ENCODE peak calls at places on chromosomes 16 and 17, in five cellular contexts. One of them, this sample, is unnamed.

GRCh38 chr17:70636517-70637133 is 467.3 kb downstream of the KCNJ2 start:
- DNase-seq in esophagus muscularis mucosa: no peak
- DNase-seq in IMR-90: peak; percentile 46
- DNase-seq in adrenal gland: no peak
- DNase-seq in uterus: no peak
- DNase-seq in this sample: peak; percentile 24

GRCh38 chr16:47511882-47512281 is 50.8 kb downstream of the PHKB start:
- DNase-seq in IMR-90: no peak
- DNase-seq in uterus: no peak
- DNase-seq in esophagus muscularis mucosa: no peak
- DNase-seq in adrenal gland: no peak
- DNase-seq in this sample: no peak

GRCh38 chr17:76408037-76408849 is 23.8 kb downstream of the SPHK1 start:
- DNase-seq in uterus: no peak
- DNase-seq in adrenal gland: peak; percentile 63
- DNase-seq in IMR-90: peak; percentile 39
- DNase-seq in esophagus muscularis mucosa: no peak
- DNase-seq in this sample: peak; percentile 68

GRCh38 chr17:50304781-50305404 is 30.6 kb downstream of the TMEM92 start:
- DNase-seq in adrenal gland: no peak
- DNase-seq in esophagus muscularis mucosa: no peak
- DNase-seq in uterus: no peak
- DNase-seq in IMR-90: peak; percentile 79
- DNase-seq in this sample: peak; percentile 32

GRCh38 chr17:60134396-60135159 is 15.2 kb upstream of the CA4 start:
- DNase-seq in esophagus muscularis mucosa: no peak
- DNase-seq in uterus: no peak
- DNase-seq in adrenal gland: peak; percentile 26
- DNase-seq in IMR-90: peak; percentile 67
- DNase-seq in this sample: peak; percentile 9

GRCh38 chr17:35241520-35241919 is 1.4 kb upstream of the SLFN5 start:
- DNase-seq in esophagus muscularis mucosa: no peak
- DNase-seq in uterus: no peak
- DNase-seq in IMR-90: no peak
- DNase-seq in adrenal gland: no peak
- DNase-seq in this sample: no peak

GRCh38 chr17:27315796-27316465 is 22.0 kb downstream of the WSB1 start:
- DNase-seq in adrenal gland: no peak
- DNase-seq in esophagus muscularis mucosa: peak; percentile 17
- DNase-seq in uterus: no peak
- DNase-seq in IMR-90: no peak
- DNase-seq in this sample: no peak

GRCh38 chr17:48541574-48542113 is 3.3 kb downstream of the HOXB2 start:
- DNase-seq in IMR-90: peak; percentile 69
- DNase-seq in esophagus muscularis mucosa: no peak
- DNase-seq in adrenal gland: peak; percentile 75
- DNase-seq in uterus: peak; percentile 83
- DNase-seq in this sample: peak; percentile 43

GRCh38 chr17:37261286-37261685 is 114.5 kb upstream of the C17orf78 start:
- DNase-seq in adrenal gland: no peak
- DNase-seq in uterus: no peak
- DNase-seq in IMR-90: peak; percentile 27
- DNase-seq in esophagus muscularis mucosa: no peak
- DNase-seq in this sample: no peak

GRCh38 chr16:67092227-67092626 is 17.5 kb upstream of the PHAF1 start:
- DNase-seq in adrenal gland: no peak
- DNase-seq in uterus: no peak
- DNase-seq in IMR-90: peak; percentile 86
- DNase-seq in esophagus muscularis mucosa: no peak
- DNase-seq in this sample: no peak

GRCh38 chr17:40551091-40551873 is 14.0 kb downstream of the CCR7 start:
- DNase-seq in esophagus muscularis mucosa: peak; percentile 95
- DNase-seq in adrenal gland: peak; percentile 91
- DNase-seq in IMR-90: peak; percentile 100
- DNase-seq in uterus: peak; percentile 94
- DNase-seq in this sample: peak; percentile 90

GRCh38 chr17:66949501-66949900 is 15.0 kb upstream of the CACNG4 start:
- DNase-seq in esophagus muscularis mucosa: no peak
- DNase-seq in uterus: no peak
- DNase-seq in adrenal gland: no peak
- DNase-seq in IMR-90: peak; percentile 8
- DNase-seq in this sample: no peak

GRCh38 chr17:8273884-8274444 is 14.5 kb upstream of the RANGRF start:
- DNase-seq in esophagus muscularis mucosa: no peak
- DNase-seq in uterus: no peak
- DNase-seq in adrenal gland: no peak
- DNase-seq in IMR-90: no peak
- DNase-seq in this sample: no peak

GRCh38 chr17:17876959-17877547 is 40.3 kb upstream of the SREBF1 start:
- DNase-seq in IMR-90: peak; percentile 24
- DNase-seq in esophagus muscularis mucosa: no peak
- DNase-seq in adrenal gland: peak; percentile 52
- DNase-seq in uterus: peak; percentile 68
- DNase-seq in this sample: peak; percentile 39

GRCh38 chr16:1899641-1900451 is 18.4 kb downstream of the HS3ST6 start:
- DNase-seq in adrenal gland: no peak
- DNase-seq in esophagus muscularis mucosa: no peak
- DNase-seq in IMR-90: no peak
- DNase-seq in uterus: no peak
- DNase-seq in this sample: no peak

GRCh38 chr17:81252336-81253329 is 13.5 kb downstream of the NDUFAF8 start:
- DNase-seq in uterus: no peak
- DNase-seq in esophagus muscularis mucosa: no peak
- DNase-seq in IMR-90: no peak
- DNase-seq in adrenal gland: no peak
- DNase-seq in this sample: no peak

GRCh38 chr17:65078441-65079160 is 22.1 kb upstream of the GNA13 start:
- DNase-seq in adrenal gland: no peak
- DNase-seq in esophagus muscularis mucosa: no peak
- DNase-seq in uterus: no peak
- DNase-seq in IMR-90: peak; percentile 78
- DNase-seq in this sample: peak; percentile 34

GRCh38 chr17:44760474-44761308 is 1.9 kb downstream of the ADAM11 start:
- DNase-seq in adrenal gland: no peak
- DNase-seq in uterus: no peak
- DNase-seq in esophagus muscularis mucosa: no peak
- DNase-seq in IMR-90: no peak
- DNase-seq in this sample: no peak

GRCh38 chr16:30924086-30924714 is 828 bp downstream of the FBXL19 start:
- DNase-seq in esophagus muscularis mucosa: no peak
- DNase-seq in adrenal gland: no peak
- DNase-seq in uterus: peak; percentile 47
- DNase-seq in IMR-90: no peak
- DNase-seq in this sample: no peak

GRCh38 chr16:7140899-7141298 is 191.7 kb upstream of the RBFOX1 start:
- DNase-seq in IMR-90: no peak
- DNase-seq in uterus: no peak
- DNase-seq in adrenal gland: no peak
- DNase-seq in esophagus muscularis mucosa: no peak
- DNase-seq in this sample: no peak

GRCh38 chr17:35063514-35064223 is at the start of gene RFFL:
- DNase-seq in IMR-90: peak; percentile 99
- DNase-seq in uterus: peak; percentile 78
- DNase-seq in esophagus muscularis mucosa: peak; percentile 96
- DNase-seq in adrenal gland: peak; percentile 95
- DNase-seq in this sample: peak; percentile 93

DNA sequence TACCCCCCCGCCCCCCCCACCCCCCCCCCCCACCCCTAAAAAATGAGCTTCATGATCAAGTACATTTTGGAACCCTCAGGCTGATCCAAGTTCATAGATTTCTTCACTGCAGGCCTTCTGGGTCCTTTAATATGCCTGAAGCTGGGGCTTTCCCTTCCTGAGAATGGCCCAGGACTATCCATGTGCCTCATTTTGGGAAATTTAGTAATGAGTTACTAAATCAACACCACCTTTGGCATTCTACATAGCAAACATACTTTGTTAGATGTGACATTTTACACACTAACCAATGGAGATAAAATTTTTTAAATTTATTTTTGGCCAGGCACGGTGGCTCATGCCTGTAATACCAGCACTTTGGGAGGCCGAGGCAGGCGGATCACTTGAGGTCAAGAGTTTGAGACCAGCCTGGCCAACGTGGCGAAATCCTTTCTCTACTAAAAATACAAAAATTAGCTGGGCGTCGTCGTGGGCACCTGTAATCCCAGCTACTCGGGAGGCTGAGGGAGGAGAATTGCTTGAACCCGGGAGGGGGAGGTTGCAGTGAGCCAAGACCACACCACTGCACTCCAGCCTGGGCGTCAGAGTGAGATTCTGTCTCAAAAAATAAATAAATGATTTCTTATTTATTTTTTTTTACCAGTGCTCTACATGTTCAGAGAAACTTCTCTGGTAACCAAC is 14.0 kb downstream of the HERPUD1 start:
- DNase-seq in uterus: no peak
- DNase-seq in adrenal gland: no peak
- DNase-seq in esophagus muscularis mucosa: no peak
- DNase-seq in IMR-90: no peak
- DNase-seq in this sample: no peak
- TF ChIP-seq POLR2A in uterus: no peak
- TF ChIP-seq POLR2A in adrenal gland: no peak
- TF ChIP-seq POLR2A in esophagus muscularis mucosa: no peak
- TF ChIP-seq POLR2A in IMR-90: no peak
- TF ChIP-seq POLR2A in this sample: no peak

GRCh38 chr17:61847659-61848058 is 15.7 kb downstream of the BRIP1 start:
- DNase-seq in adrenal gland: no peak
- DNase-seq in esophagus muscularis mucosa: no peak
- DNase-seq in IMR-90: no peak
- DNase-seq in uterus: no peak
- DNase-seq in this sample: no peak

GRCh38 chr17:61846976-61847375 is 16.4 kb downstream of the BRIP1 start:
- DNase-seq in esophagus muscularis mucosa: no peak
- DNase-seq in adrenal gland: no peak
- DNase-seq in uterus: no peak
- DNase-seq in IMR-90: no peak
- DNase-seq in this sample: no peak

GRCh38 chr17:61849674-61850073 is 13.7 kb downstream of the BRIP1 start:
- DNase-seq in esophagus muscularis mucosa: no peak
- DNase-seq in uterus: no peak
- DNase-seq in adrenal gland: no peak
- DNase-seq in IMR-90: peak; percentile 58
- DNase-seq in this sample: no peak

GRCh38 chr17:61848896-61849295 is 14.4 kb downstream of the BRIP1 start:
- DNase-seq in uterus: no peak
- DNase-seq in adrenal gland: no peak
- DNase-seq in IMR-90: no peak
- DNase-seq in esophagus muscularis mucosa: no peak
- DNase-seq in this sample: no peak

GRCh38 chr17:61848247-61848646 is 15.1 kb downstream of the BRIP1 start:
- DNase-seq in esophagus muscularis mucosa: no peak
- DNase-seq in adrenal gland: no peak
- DNase-seq in IMR-90: no peak
- DNase-seq in uterus: no peak
- DNase-seq in this sample: no peak
- H3K36me3 ChIP-seq in esophagus muscularis mucosa: no peaks in the 10 kb centered on the region
- H3K36me3 ChIP-seq in adrenal gland: no peaks in the 10 kb centered on the region
- H3K36me3 ChIP-seq in IMR-90: peaks cover 6% of the 10 kb centered on the region
- H3K36me3 ChIP-seq in uterus: no peaks in the 10 kb centered on the region
- H3K36me3 ChIP-seq in this sample: no peaks in the 10 kb centered on the region

GRCh38 chr16:11726008-11726407 is 16.6 kb downstream of the TXNDC11 start:
- DNase-seq in IMR-90: no peak
- DNase-seq in esophagus muscularis mucosa: no peak
- DNase-seq in uterus: no peak
- DNase-seq in adrenal gland: no peak
- DNase-seq in this sample: no peak
- H3K27ac ChIP-seq in IMR-90: peak overlapping the region; percentile 89
- H3K27ac ChIP-seq in esophagus muscularis mucosa: no peak overlapping the region
- H3K27ac ChIP-seq in uterus: no peak overlapping the region
- H3K27ac ChIP-seq in adrenal gland: no peak overlapping the region
- H3K27ac ChIP-seq in this sample: no peak overlapping the region

DNA sequence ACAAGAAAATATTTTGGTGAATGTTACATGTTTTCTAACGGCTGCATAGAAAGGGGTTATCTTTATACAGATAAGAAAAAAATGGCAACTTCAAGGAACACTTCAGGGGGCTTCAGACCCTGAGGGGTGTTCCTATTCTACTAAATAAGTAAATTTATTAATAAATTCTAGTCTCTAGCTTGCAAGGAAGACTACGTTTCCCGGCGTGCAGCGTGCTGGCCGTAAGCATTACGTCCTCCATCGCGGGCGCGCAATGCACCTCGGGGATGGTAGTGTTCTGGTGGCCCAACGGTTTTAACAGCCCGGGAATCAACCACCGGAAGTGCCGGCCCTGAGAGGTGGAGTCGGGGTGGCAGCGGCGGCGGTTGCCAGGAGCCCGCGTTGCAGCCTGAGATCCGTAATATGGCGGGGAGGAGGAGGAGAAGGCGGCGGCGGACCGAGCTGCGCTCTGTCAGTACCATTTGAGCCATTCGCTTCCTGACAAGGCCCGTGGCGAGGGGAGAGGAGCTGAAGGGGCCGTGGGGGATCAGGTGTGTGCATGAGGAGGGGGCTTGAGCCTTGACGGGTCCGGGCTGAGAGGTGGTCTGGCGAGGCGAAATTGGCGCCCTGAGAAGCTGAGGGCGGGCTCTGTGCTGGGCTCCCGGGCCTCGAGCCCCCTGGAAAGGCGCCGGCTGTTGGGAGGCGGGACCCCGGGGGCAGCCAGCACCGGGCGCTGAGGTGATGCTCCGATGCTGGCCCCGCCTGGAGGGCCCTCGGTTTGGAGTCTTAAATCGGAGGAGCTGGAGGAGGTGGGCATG is at the start of gene CCP110:
- DNase-seq in adrenal gland: peak; percentile 97
- DNase-seq in uterus: peak; percentile 93
- DNase-seq in esophagus muscularis mucosa: peak; percentile 98
- DNase-seq in IMR-90: peak; percentile 96
- DNase-seq in this sample: peak; percentile 99
- TF ChIP-seq POLR2A in adrenal gland: peak; percentile 29
- TF ChIP-seq POLR2A in uterus: peak; percentile 4
- TF ChIP-seq POLR2A in esophagus muscularis mucosa: no peak
- TF ChIP-seq POLR2A in IMR-90: peak; percentile 46
- TF ChIP-seq POLR2A in this sample: no peak

GRCh38 chr16:24822542-24822941 is 23.2 kb upstream of the SLC5A11 start:
- DNase-seq in uterus: no peak
- DNase-seq in adrenal gland: no peak
- DNase-seq in esophagus muscularis mucosa: no peak
- DNase-seq in IMR-90: no peak
- DNase-seq in this sample: no peak
- H3K36me3 ChIP-seq in uterus: no peaks in the 10 kb centered on the region
- H3K36me3 ChIP-seq in adrenal gland: peaks cover 99% of the 10 kb centered on the region
- H3K36me3 ChIP-seq in esophagus muscularis mucosa: peaks cover 68% of the 10 kb centered on the region
- H3K36me3 ChIP-seq in IMR-90: peaks cover 66% of the 10 kb centered on the region
- H3K36me3 ChIP-seq in this sample: no peaks in the 10 kb centered on the region

GRCh38 chr16:28107232-28107631 is 43.7 kb upstream of the GSG1L start:
- DNase-seq in IMR-90: no peak
- DNase-seq in adrenal gland: peak; percentile 3
- DNase-seq in esophagus muscularis mucosa: no peak
- DNase-seq in uterus: no peak
- DNase-seq in this sample: no peak
- H3K27ac ChIP-seq in IMR-90: peak overlapping the region; percentile 15
- H3K27ac ChIP-seq in adrenal gland: no peak overlapping the region
- H3K27ac ChIP-seq in esophagus muscularis mucosa: no peak overlapping the region
- H3K27ac ChIP-seq in uterus: no peak overlapping the region
- H3K27ac ChIP-seq in this sample: no peak overlapping the region

GRCh38 chr17:31581022-31581483 is 189.6 kb downstream of the RAB11FIP4 start:
- DNase-seq in IMR-90: peak; percentile 68
- DNase-seq in uterus: peak; percentile 79
- DNase-seq in adrenal gland: peak; percentile 54
- DNase-seq in esophagus muscularis mucosa: no peak
- DNase-seq in this sample: peak; percentile 56
- TF ChIP-seq POLR2A in IMR-90: no peak
- TF ChIP-seq POLR2A in uterus: no peak
- TF ChIP-seq POLR2A in adrenal gland: no peak
- TF ChIP-seq POLR2A in esophagus muscularis mucosa: no peak
- TF ChIP-seq POLR2A in this sample: no peak

GRCh38 chr16:89903908-89904515 is 14.7 kb upstream of the MC1R start:
- DNase-seq in IMR-90: no peak
- DNase-seq in adrenal gland: no peak
- DNase-seq in uterus: no peak
- DNase-seq in esophagus muscularis mucosa: no peak
- DNase-seq in this sample: no peak
- H3K36me3 ChIP-seq in IMR-90: peaks cover 73% of the 10 kb centered on the region
- H3K36me3 ChIP-seq in adrenal gland: peaks cover 71% of the 10 kb centered on the region
- H3K36me3 ChIP-seq in uterus: no peaks in the 10 kb centered on the region
- H3K36me3 ChIP-seq in esophagus muscularis mucosa: peaks cover 65% of the 10 kb centered on the region
- H3K36me3 ChIP-seq in this sample: no peaks in the 10 kb centered on the region

This sample was measured in testis.